ENCODE peak calls at places on chromosomes 6 and 20, in seven cellular contexts. One of them, this sample, is unnamed.

GRCh38 chr6:53862517-53863457 is 68.0 kb downstream of the LRRC1 start:
- DNase-seq in activated naive CD4-positive, alpha-beta T cell: no peak
- DNase-seq in hypothalamus: peak
- DNase-seq in iPS-NIHi11: no peak
- DNase-seq in stimulated activated naive B cell treated with anti-CD40 and anti-IgM and Interleukin-4, amounts not matched to agents 10 μg/mL and 1 μg/mL and 100 μg/mL, for 72 hours: no peak
- DNase-seq in uterus: no peak
- DNase-seq in Kasumi-1: no peak
- DNase-seq in this sample: no peak

GRCh38 chr20:4108495-4109306 is 93.3 kb upstream of the RNF24 start:
- DNase-seq in activated naive CD4-positive, alpha-beta T cell: peak
- DNase-seq in hypothalamus: peak
- DNase-seq in iPS-NIHi11: peak
- DNase-seq in stimulated activated naive B cell treated with anti-CD40 and anti-IgM and Interleukin-4, amounts not matched to agents 10 μg/mL and 1 μg/mL and 100 μg/mL, for 72 hours: peak
- DNase-seq in uterus: peak
- DNase-seq in Kasumi-1: peak
- DNase-seq in this sample: peak

GRCh38 chr20:15865553-15865952 is 707.7 kb downstream of the KIF16B start:
- DNase-seq in activated naive CD4-positive, alpha-beta T cell: no peak
- DNase-seq in hypothalamus: no peak
- DNase-seq in iPS-NIHi11: no peak
- DNase-seq in stimulated activated naive B cell treated with anti-CD40 and anti-IgM and Interleukin-4, amounts not matched to agents 10 μg/mL and 1 μg/mL and 100 μg/mL, for 72 hours: peak
- DNase-seq in uterus: no peak
- DNase-seq in Kasumi-1: no peak
- DNase-seq in this sample: no peak

GRCh38 chr20:41286240-41286851 is 31.2 kb downstream of the ZHX3 start:
- DNase-seq in activated naive CD4-positive, alpha-beta T cell: no peak
- DNase-seq in hypothalamus: no peak
- DNase-seq in iPS-NIHi11: no peak
- DNase-seq in stimulated activated naive B cell treated with anti-CD40 and anti-IgM and Interleukin-4, amounts not matched to agents 10 μg/mL and 1 μg/mL and 100 μg/mL, for 72 hours: no peak
- DNase-seq in uterus: no peak
- DNase-seq in Kasumi-1: no peak
- DNase-seq in this sample: no peak

GRCh38 chr6:82033631-82034211 is 213.8 kb downstream of the IBTK start:
- DNase-seq in activated naive CD4-positive, alpha-beta T cell: no peak
- DNase-seq in hypothalamus: no peak
- DNase-seq in iPS-NIHi11: no peak
- DNase-seq in stimulated activated naive B cell treated with anti-CD40 and anti-IgM and Interleukin-4, amounts not matched to agents 10 μg/mL and 1 μg/mL and 100 μg/mL, for 72 hours: no peak
- DNase-seq in uterus: peak
- DNase-seq in Kasumi-1: no peak
- DNase-seq in this sample: peak

GRCh38 chr6:1678966-1679690 is 69.4 kb downstream of the FOXC1 start:
- DNase-seq in activated naive CD4-positive, alpha-beta T cell: no peak
- DNase-seq in hypothalamus: no peak
- DNase-seq in iPS-NIHi11: no peak
- DNase-seq in stimulated activated naive B cell treated with anti-CD40 and anti-IgM and Interleukin-4, amounts not matched to agents 10 μg/mL and 1 μg/mL and 100 μg/mL, for 72 hours: no peak
- DNase-seq in uterus: no peak
- DNase-seq in Kasumi-1: no peak
- DNase-seq in this sample: peak

GRCh38 chr6:87922191-87922946 is 125.3 kb upstream of the SPACA1 start:
- DNase-seq in activated naive CD4-positive, alpha-beta T cell: no peak
- DNase-seq in hypothalamus: no peak
- DNase-seq in iPS-NIHi11: no peak
- DNase-seq in stimulated activated naive B cell treated with anti-CD40 and anti-IgM and Interleukin-4, amounts not matched to agents 10 μg/mL and 1 μg/mL and 100 μg/mL, for 72 hours: no peak
- DNase-seq in uterus: no peak
- DNase-seq in Kasumi-1: no peak
- DNase-seq in this sample: no peak

GRCh38 chr6:30618270-30618787 is 689 bp downstream of the MRPS18B start:
- DNase-seq in activated naive CD4-positive, alpha-beta T cell: no peak
- DNase-seq in hypothalamus: no peak
- DNase-seq in iPS-NIHi11: no peak
- DNase-seq in stimulated activated naive B cell treated with anti-CD40 and anti-IgM and Interleukin-4, amounts not matched to agents 10 μg/mL and 1 μg/mL and 100 μg/mL, for 72 hours: no peak
- DNase-seq in uterus: no peak
- DNase-seq in Kasumi-1: no peak
- DNase-seq in this sample: no peak

GRCh38 chr6:298233-299049 is 6.2 kb downstream of the DUSP22 start:
- DNase-seq in activated naive CD4-positive, alpha-beta T cell: no peak
- DNase-seq in hypothalamus: no peak
- DNase-seq in iPS-NIHi11: no peak
- DNase-seq in stimulated activated naive B cell treated with anti-CD40 and anti-IgM and Interleukin-4, amounts not matched to agents 10 μg/mL and 1 μg/mL and 100 μg/mL, for 72 hours: peak
- DNase-seq in uterus: no peak
- DNase-seq in Kasumi-1: no peak
- DNase-seq in this sample: no peak

GRCh38 chr6:44002071-44002590 is 125.1 kb downstream of the MRPL14 start:
- DNase-seq in activated naive CD4-positive, alpha-beta T cell: no peak
- DNase-seq in hypothalamus: no peak
- DNase-seq in iPS-NIHi11: peak
- DNase-seq in stimulated activated naive B cell treated with anti-CD40 and anti-IgM and Interleukin-4, amounts not matched to agents 10 μg/mL and 1 μg/mL and 100 μg/mL, for 72 hours: no peak
- DNase-seq in uterus: no peak
- DNase-seq in Kasumi-1: no peak
- DNase-seq in this sample: no peak

This sample was measured in psoas muscle.